ENCODE peak calls at places on chromosomes 3 and 15, in eight cellular contexts. M, Z, C, Y, H, V, O and W are unnamed samples.

GRCh38 chr3:56974242-56974945 is 86.1 kb upstream of the SPATA12 start:
- DNase-seq in M (no peak), Z (peak; percentile 25), C (no peak), Y (no peak), H (no peak), V (no peak), O (no peak), W (no peak)

GRCh38 chr3:128081846-128082245 is 29.6 kb downstream of the SEC61A1 start:
- DNase-seq in M (no peak), Z (peak; percentile 86), C (no peak), Y (no peak), H (no peak), V (no peak), O (no peak), W (no peak)

GRCh38 chr3:182954553-182954952 is 25.8 kb downstream of the DCUN1D1 start:
- DNase-seq in M (no peak), Z (no peak), C (no peak), Y (no peak), H (no peak), V (no peak), O (no peak), W (no peak)

GRCh38 chr3:42960282-42960681 is 18.8 kb upstream of the GASK1A start:
- DNase-seq in M (no peak), Z (no peak), C (no peak), Y (no peak), H (no peak), V (no peak), O (no peak), W (no peak)

GRCh38 chr3:51799879-51800757 is 21.1 kb upstream of the IQCF6 start:
- DNase-seq in M (no peak), Z (peak; percentile 75), C (no peak), Y (peak; percentile 20), H (peak; percentile 29), V (peak; percentile 21), O (peak; percentile 51), W (no peak)

GRCh38 chr3:86655096-86655495 is 335.9 kb downstream of the VGLL3 start:
- DNase-seq in M (no peak), Z (no peak), C (no peak), Y (no peak), H (no peak), V (no peak), O (no peak), W (no peak)

GRCh38 chr3:50388021-50388719 is 28.8 kb upstream of the TMEM115 start:
- DNase-seq in M (peak; percentile 73), Z (no peak), C (no peak), Y (no peak), H (no peak), V (no peak), O (no peak), W (no peak)

GRCh38 chr15:67945951-67946700 is 106.3 kb upstream of the RNU6-1 start:
- DNase-seq in M (peak; percentile 97), Z (peak; percentile 78), C (no peak), Y (no peak), H (no peak), V (no peak), O (no peak), W (no peak)

GRCh38 chr3:78728406-78729145 is 1039.2 kb downstream of the ROBO1 start:
- DNase-seq in M (no peak), Z (no peak), C (peak; percentile 95), Y (peak; percentile 92), H (no peak), V (peak; percentile 83), O (no peak), W (peak; percentile 98)

GRCh38 chr3:29775352-29775751 is 494.5 kb downstream of the RBMS3 start:
- DNase-seq in M (no peak), Z (no peak), C (no peak), Y (no peak), H (no peak), V (no peak), O (no peak), W (no peak)

GRCh38 chr3:123078101-123078500 is 11.3 kb downstream of the PDIA5 start:
- DNase-seq in M (no peak), Z (no peak), C (no peak), Y (no peak), H (no peak), V (no peak), O (no peak), W (no peak)

GRCh38 chr3:53525765-53526761 is 31.7 kb downstream of the CACNA1D start:
- DNase-seq in M (peak; percentile 81), Z (no peak), C (no peak), Y (no peak), H (no peak), V (no peak), O (no peak), W (no peak)

GRCh38 chr3:43915546-43915945 is 224.8 kb downstream of the ABHD5 start:
- DNase-seq in M (no peak), Z (no peak), C (no peak), Y (no peak), H (no peak), V (no peak), O (no peak), W (no peak)

GRCh38 chr3:178289544-178290160 is 246.6 kb upstream of the KCNMB2 start:
- DNase-seq in M (no peak), Z (no peak), C (no peak), Y (no peak), H (no peak), V (no peak), O (no peak), W (no peak)